ENCODE peak calls at places on chromosomes 2 and 18, in six cellular contexts. Q is GM13977; C is left lung; R is fibroblast of pulmonary artery; D is activated T-helper 9 cell treated with anti-CD3 and anti-CD28 coated beads, Interleukin-2, amount 50 U/mL, for 16 hours; W is activated CD4-positive, alpha-beta T cell treated with anti-CD3 and anti-CD28 coated beads, Interleukin-2, amount 10 ng/mL, durations not matched to agents 7 days and 5 days. T is an unnamed sample.

GRCh38 chr2:67782443-67782842 is 280.4 kb downstream of the C1D start:
- DNase-seq in Q (no peak), C (no peak), R (peak), D (no peak), W (no peak), T (no peak)

GRCh38 chr18:77147418-77147852 is 14.9 kb upstream of the MBP start:
- DNase-seq in Q (no peak), C (no peak), R (peak), D (no peak), W (no peak), T (no peak)

GRCh38 chr2:152037711-152038110 is 61.1 kb downstream of the CACNB4 start:
- DNase-seq in Q (no peak), C (peak), R (no peak), D (no peak), W (no peak), T (no peak)

GRCh38 chr2:128449226-128450061 is 130.8 kb upstream of the HS6ST1 start:
- DNase-seq in Q (no peak), C (peak), R (no peak), D (no peak), W (no peak), T (no peak)

GRCh38 chr18:78740876-78741275 is 238.7 kb upstream of the SALL3 start:
- DNase-seq in Q (no peak), C (no peak), R (no peak), D (no peak), W (no peak), T (no peak)

GRCh38 chr2:196696423-196697073 is 57.0 kb downstream of the CCDC150 start:
- DNase-seq in Q (no peak), C (no peak), R (peak), D (no peak), W (no peak), T (no peak)

GRCh38 chr2:70698847-70699246 is 69.2 kb downstream of the ADD2 start:
- DNase-seq in Q (no peak), C (no peak), R (peak), D (no peak), W (no peak), T (no peak)

GRCh38 chr18:62883937-62884735 is 168.8 kb downstream of the PHLPP1 start:
- DNase-seq in Q (no peak), C (no peak), R (no peak), D (no peak), W (no peak), T (no peak)

GRCh38 chr2:3730646-3731045 is 27.3 kb downstream of the DCDC2C start:
- DNase-seq in Q (no peak), C (no peak), R (no peak), D (no peak), W (no peak), T (no peak)

GRCh38 chr2:37355735-37356134 is 11.3 kb downstream of the QPCT start:
- DNase-seq in Q (no peak), C (no peak), R (no peak), D (no peak), W (no peak), T (no peak)

GRCh38 chr2:210623506-210623905 is 67.1 kb downstream of the CPS1 start:
- DNase-seq in Q (no peak), C (no peak), R (no peak), D (no peak), W (no peak), T (no peak)

GRCh38 chr18:31636387-31636786 is 44.7 kb downstream of the TTR start:
- DNase-seq in Q (no peak), C (no peak), R (no peak), D (no peak), W (no peak), T (no peak)

GRCh38 chr2:74778381-74779371 is 55.3 kb upstream of the HK2 start:
- DNase-seq in Q (no peak), C (no peak), R (peak), D (no peak), W (no peak), T (no peak)

GRCh38 chr2:36672199-36672598 is 24.3 kb upstream of the VIT start:
- DNase-seq in Q (no peak), C (no peak), R (peak), D (no peak), W (no peak), T (no peak)

GRCh38 chr18:33123852-33124251 is 316.7 kb downstream of the CCDC178 start:
- DNase-seq in Q (no peak), C (no peak), R (no peak), D (no peak), W (no peak), T (no peak)

GRCh38 chr2:105537466-105537865 is 138.6 kb upstream of the FHL2 start:
- DNase-seq in Q (no peak), C (no peak), R (no peak), D (no peak), W (no peak), T (no peak)

GRCh38 chr2:8172661-8173060 is 509.2 kb upstream of the ID2 start:
- DNase-seq in Q (no peak), C (no peak), R (no peak), D (no peak), W (no peak), T (no peak)